ENCODE peak calls at places on chromosomes 4 and X, in nine cellular contexts. R, O, Q, J, C, I, D, E and U are unnamed samples.

GRCh38 chr4:82043081-82043808 is 330.5 kb downstream of the HNRNPD start:
- DNase-seq in R (peak), O (no peak), Q (no peak), J (no peak), C (peak), I (no peak), D (peak), E (no peak), U (no peak)

GRCh38 chrX:37986893-37987292 is 19.5 kb upstream of the SYTL5 start:
- DNase-seq in R (no peak), O (no peak), Q (no peak), J (no peak), C (no peak), I (no peak), D (no peak), E (peak), U (no peak)

GRCh38 chrX:29297171-29297800 is 710.0 kb downstream of the IL1RAPL1 start:
- DNase-seq in R (no peak), O (no peak), Q (no peak), J (no peak), C (no peak), I (no peak), D (no peak), E (no peak), U (no peak)

GRCh38 chr4:113355550-113356371 is 306.3 kb downstream of the ANK2 start:
- DNase-seq in R (no peak), O (no peak), Q (peak), J (peak), C (peak), I (peak), D (peak), E (peak), U (peak)

GRCh38 chr4:81460115-81460836 is 11.4 kb downstream of the RASGEF1B start:
- DNase-seq in R (no peak), O (no peak), Q (no peak), J (no peak), C (no peak), I (no peak), D (no peak), E (no peak), U (no peak)

GRCh38 chrX:116749943-116750342 is 287.2 kb upstream of the CT83 start:
- DNase-seq in R (no peak), O (no peak), Q (no peak), J (no peak), C (no peak), I (no peak), D (no peak), E (no peak), U (no peak)

GRCh38 chr4:124334119-124334518 is 378.4 kb downstream of the ANKRD50 start:
- DNase-seq in R (no peak), O (no peak), Q (no peak), J (no peak), C (peak), I (no peak), D (peak), E (peak), U (no peak)

GRCh38 chrX:108527724-108528123 is 88.1 kb downstream of the COL4A5 start:
- DNase-seq in R (no peak), O (no peak), Q (no peak), J (no peak), C (no peak), I (no peak), D (no peak), E (no peak), U (no peak)

GRCh38 chrX:130566028-130566683 is 164.4 kb downstream of the RBMX2 start:
- DNase-seq in R (no peak), O (no peak), Q (no peak), J (no peak), C (no peak), I (no peak), D (no peak), E (no peak), U (no peak)

GRCh38 chrX:103513067-103513466 is 6.2 kb downstream of the RAB40A start:
- DNase-seq in R (no peak), O (no peak), Q (no peak), J (no peak), C (peak), I (no peak), D (no peak), E (no peak), U (no peak)

GRCh38 chr4:15568814-15569213 is 86.3 kb downstream of the FBXL5 start:
- DNase-seq in R (no peak), O (no peak), Q (no peak), J (no peak), C (no peak), I (no peak), D (no peak), E (no peak), U (no peak)

GRCh38 chr4:34362654-34363053 is 1881.7 kb downstream of the ARAP2 start:
- DNase-seq in R (no peak), O (no peak), Q (no peak), J (no peak), C (no peak), I (no peak), D (no peak), E (no peak), U (no peak)

GRCh38 chrX:72258174-72258573 is 18.9 kb downstream of the RPS4X start:
- DNase-seq in R (no peak), O (no peak), Q (no peak), J (no peak), C (no peak), I (no peak), D (no peak), E (peak), U (no peak)

GRCh38 chr4:108683479-108683878 is 33.1 kb downstream of the OSTC start:
- DNase-seq in R (no peak), O (no peak), Q (no peak), J (no peak), C (peak), I (no peak), D (peak), E (peak), U (no peak)

GRCh38 chrX:47112316-47112954 is 32.1 kb downstream of the NDUFB11 start:
- DNase-seq in R (no peak), O (no peak), Q (no peak), J (no peak), C (no peak), I (no peak), D (no peak), E (peak), U (no peak)

GRCh38 chr4:128387600-128388351 is 100.2 kb upstream of the PGRMC2 start:
- DNase-seq in R (no peak), O (no peak), Q (no peak), J (no peak), C (peak), I (no peak), D (no peak), E (no peak), U (no peak)

GRCh38 chr4:181775298-181775697 is 467.9 kb upstream of the TENM3 start:
- DNase-seq in R (no peak), O (no peak), Q (no peak), J (no peak), C (no peak), I (no peak), D (no peak), E (no peak), U (no peak)

GRCh38 chr4:105058177-105058812 is 88.4 kb upstream of the TET2 start:
- DNase-seq in R (no peak), O (no peak), Q (no peak), J (no peak), C (no peak), I (no peak), D (no peak), E (peak), U (no peak)

GRCh38 chrX:39891781-39892180 is 206.0 kb downstream of the BCOR start:
- DNase-seq in R (no peak), O (no peak), Q (peak), J (no peak), C (no peak), I (no peak), D (no peak), E (no peak), U (no peak)

GRCh38 chrX:15616531-15616930 is 15.8 kb upstream of the ACE2 start:
- DNase-seq in R (no peak), O (no peak), Q (no peak), J (no peak), C (no peak), I (peak), D (no peak), E (no peak), U (no peak)

GRCh38 chr4:181676546-181676945 is 566.7 kb upstream of the TENM3 start:
- DNase-seq in R (no peak), O (no peak), Q (no peak), J (no peak), C (no peak), I (no peak), D (no peak), E (peak), U (no peak)

GRCh38 chr4:184170996-184171395 is 46.7 kb downstream of the ENPP6 start:
- DNase-seq in R (peak), O (no peak), Q (no peak), J (no peak), C (peak), I (no peak), D (no peak), E (peak), U (no peak)

GRCh38 chr4:29276150-29276549 is 1444.0 kb upstream of the PCDH7 start:
- DNase-seq in R (no peak), O (no peak), Q (no peak), J (no peak), C (no peak), I (no peak), D (no peak), E (no peak), U (no peak)